ENCODE peak calls at places on chromosome 17, in eight cellular contexts. O is mucosa of descending colon, Y is AG09309, L is neural progenitor cell, I is cardiac muscle cell, B is brain microvascular endothelial cell, P is right lobe of liver, D is choroid plexus epithelial cell. H is an unnamed sample.

GRCh38 chr17:71436479-71436878 is 684.3 kb upstream of the SOX9 start:
- DNase-seq in O (no peak), Y (no peak), L (no peak), I (no peak), B (no peak), P (no peak), D (no peak), H (no peak)

GRCh38 chr17:41645371-41646063 is 21.1 kb upstream of the KRT17 start:
- DNase-seq in O (no peak), Y (no peak), L (no peak), I (peak), B (peak), P (no peak), D (peak), H (no peak)

GRCh38 chr17:27532269-27533067 is 76.2 kb downstream of the KSR1 start:
- DNase-seq in O (peak), Y (no peak), L (no peak), I (peak), B (peak), P (peak), D (peak), H (no peak)

GRCh38 chr17:1018547-1018946 is 21.6 kb downstream of the TIMM22 start:
- DNase-seq in O (no peak), Y (no peak), L (no peak), I (no peak), B (no peak), P (no peak), D (no peak), H (no peak)

GRCh38 chr17:40175928-40176327 is 1.3 kb upstream of the RAPGEFL1 start:
- DNase-seq in O (no peak), Y (no peak), L (peak), I (no peak), B (no peak), P (no peak), D (no peak), H (no peak)

GRCh38 chr17:6482105-6482455 is 37.8 kb downstream of the PIMREG start:
- DNase-seq in O (peak), Y (no peak), L (no peak), I (no peak), B (no peak), P (no peak), D (no peak), H (no peak)

GRCh38 chr17:11601661-11602060 is 3.4 kb downstream of the DNAH9 start:
- DNase-seq in O (no peak), Y (no peak), L (no peak), I (no peak), B (no peak), P (no peak), D (no peak), H (no peak)

GRCh38 chr17:36008998-36009665 is 7.8 kb upstream of the CCL15 start:
- DNase-seq in O (no peak), Y (no peak), L (no peak), I (peak), B (peak), P (no peak), D (peak), H (no peak)

GRCh38 chr17:39999067-39999466 is 16.2 kb upstream of the CSF3 start:
- DNase-seq in O (no peak), Y (no peak), L (no peak), I (no peak), B (peak), P (no peak), D (no peak), H (no peak)

GRCh38 chr17:75721463-75722011 is 278 bp downstream of the ITGB4 start:
- DNase-seq in O (peak), Y (no peak), L (no peak), I (no peak), B (no peak), P (no peak), D (no peak), H (no peak)
- H3K4me3 ChIP-seq in O (peak), Y (peak), L (peak), I (peak), B (peak), P (no peak), D (peak), H (peak)

DNA sequence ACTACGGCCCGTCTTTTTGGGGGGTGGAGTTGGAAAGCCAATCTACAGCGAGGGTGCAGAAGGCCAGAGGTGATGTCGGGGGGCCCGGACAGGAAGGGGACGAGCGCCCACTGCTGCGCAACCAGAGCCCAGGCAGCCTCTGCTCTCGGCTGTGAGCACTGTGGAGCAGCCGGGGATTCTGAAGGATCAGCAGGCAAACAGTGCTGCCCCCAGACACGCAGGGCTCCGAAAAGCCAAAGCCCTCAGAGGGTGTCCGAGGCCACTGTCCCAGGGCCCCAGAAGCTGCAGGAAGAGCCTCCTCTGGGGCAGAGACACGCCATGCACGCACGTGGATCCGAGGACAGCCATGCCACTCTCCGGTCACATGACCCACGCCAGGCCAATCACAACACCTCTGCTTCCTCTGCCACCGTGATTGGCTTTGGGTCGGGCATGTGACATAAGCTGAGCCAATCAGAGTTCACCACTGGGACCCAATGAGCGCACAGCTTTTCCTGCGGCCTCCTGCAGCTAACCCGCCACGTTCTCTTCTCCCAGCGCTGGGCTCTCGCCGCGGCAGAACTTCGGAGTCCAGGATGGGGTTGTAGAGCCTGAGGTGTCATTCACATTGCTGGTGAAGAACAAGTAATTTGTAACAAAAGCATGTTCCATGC is 40.7 kb downstream of the ACTG1 start:
- DNase-seq in O (peak), Y (peak), L (peak), I (peak), B (peak), P (no peak), D (peak), H (peak)
- TF ChIP-seq CTCF in O (no peak), Y (peak), L (no peak), I (no peak), B (peak), P (no peak), D (peak), H (peak)

GRCh38 chr17:60743282-60743681 is 65.6 kb downstream of the BCAS3 start:
- DNase-seq in O (no peak), Y (no peak), L (no peak), I (no peak), B (no peak), P (no peak), D (no peak), H (no peak)
- H3K4me3 ChIP-seq in O (no peak), Y (no peak), L (no peak), I (no peak), B (no peak), P (no peak), D (no peak), H (peak)

GRCh38 chr17:30369995-30370394 is 8.7 kb upstream of the CPD start:
- DNase-seq in O (no peak), Y (no peak), L (no peak), I (no peak), B (no peak), P (no peak), D (no peak), H (no peak)

GRCh38 chr17:30376621-30377452 is 1.9 kb upstream of the CPD start:
- DNase-seq in O (no peak), Y (peak), L (no peak), I (peak), B (peak), P (no peak), D (peak), H (peak)

GRCh38 chr17:30375661-30376060 is 3.1 kb upstream of the CPD start:
- DNase-seq in O (no peak), Y (no peak), L (no peak), I (peak), B (no peak), P (no peak), D (peak), H (no peak)

GRCh38 chr17:30368896-30369720 is 9.6 kb upstream of the CPD start:
- DNase-seq in O (no peak), Y (no peak), L (no peak), I (no peak), B (no peak), P (no peak), D (no peak), H (no peak)

GRCh38 chr17:30372755-30373154 is 6.0 kb upstream of the CPD start:
- DNase-seq in O (no peak), Y (no peak), L (no peak), I (no peak), B (no peak), P (no peak), D (no peak), H (no peak)
- TF ChIP-seq CTCF in O (no peak), Y (peak), L (no peak), I (no peak), B (peak), P (peak), D (peak), H (no peak)

GRCh38 chr17:65406552-65406951 is 154.9 kb downstream of the AXIN2 start:
- DNase-seq in O (no peak), Y (no peak), L (no peak), I (no peak), B (no peak), P (no peak), D (no peak), H (no peak)
- H3K4me3 ChIP-seq in O (no peak), Y (no peak), L (no peak), I (no peak), B (no peak), P (no peak), D (no peak), H (no peak)

GRCh38 chr17:80678621-80679020 is 134.0 kb downstream of the RPTOR start:
- DNase-seq in O (no peak), Y (peak), L (peak), I (peak), B (peak), P (no peak), D (peak), H (no peak)
- TF ChIP-seq CTCF in O (no peak), Y (peak), L (no peak), I (no peak), B (peak), P (no peak), D (no peak), H (no peak)

GRCh38 chr17:42832213-42832933 is 824 bp upstream of the PSME3 start:
- DNase-seq in O (no peak), Y (no peak), L (no peak), I (no peak), B (peak), P (no peak), D (no peak), H (no peak)
- H3K4me3 ChIP-seq in O (peak), Y (peak), L (peak), I (peak), B (peak), P (peak), D (peak), H (peak)

GRCh38 chr17:79681101-79681621 is 49.6 kb upstream of the ENPP7 start:
- DNase-seq in O (no peak), Y (no peak), L (no peak), I (no peak), B (no peak), P (no peak), D (no peak), H (no peak)
- TF ChIP-seq CTCF in O (no peak), Y (no peak), L (no peak), I (no peak), B (no peak), P (no peak), D (no peak), H (no peak)

GRCh38 chr17:60154616-60155426 is 5.0 kb downstream of the CA4 start:
- DNase-seq in O (no peak), Y (peak), L (no peak), I (peak), B (peak), P (no peak), D (peak), H (peak)

GRCh38 chr17:60149691-60150582 is at the start of gene CA4:
- DNase-seq in O (peak), Y (no peak), L (peak), I (no peak), B (no peak), P (no peak), D (no peak), H (no peak)

GRCh38 chr17:60148300-60148838 is 1.4 kb upstream of the CA4 start:
- DNase-seq in O (peak), Y (no peak), L (peak), I (no peak), B (no peak), P (no peak), D (no peak), H (no peak)

GRCh38 chr17:60153606-60154355 is 4.0 kb downstream of the CA4 start:
- DNase-seq in O (no peak), Y (no peak), L (no peak), I (peak), B (no peak), P (no peak), D (no peak), H (no peak)

DNA sequence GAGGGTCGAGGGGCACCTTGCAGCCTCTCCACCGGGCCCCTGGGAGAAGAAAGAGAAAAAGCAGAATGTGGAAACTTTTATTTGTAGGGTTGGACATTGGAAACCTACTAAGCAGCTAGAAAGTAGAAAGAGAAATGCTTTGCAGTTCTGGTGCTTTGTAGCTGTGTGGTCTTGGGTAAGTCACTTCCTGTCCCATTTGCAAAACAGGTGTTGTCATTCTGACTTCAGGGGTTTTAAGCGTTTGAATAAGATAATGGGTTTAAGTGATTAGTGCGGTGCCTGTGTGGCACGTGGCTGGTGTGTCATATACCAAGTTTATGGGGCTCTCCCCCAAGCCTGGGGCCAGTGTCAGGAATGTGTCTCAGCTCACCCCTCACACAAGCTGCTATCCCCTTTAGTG is 1.6 kb downstream of the CA4 start:
- DNase-seq in O (no peak), Y (no peak), L (no peak), I (no peak), B (no peak), P (no peak), D (no peak), H (no peak)
- H3K4me3 ChIP-seq in O (no peak), Y (no peak), L (no peak), I (no peak), B (no peak), P (no peak), D (no peak), H (no peak)

H was measured in BJ.